ENCODE peak calls at places on chromosomes 13 and 19, in four cellular contexts. J is CD8-positive, alpha-beta T cell; U is testis; I is foreskin keratinocyte. N is an unnamed sample. For H3K27me3, the result is how much of the 10 kb centered on the place peaks cover.

GRCh38 chr13:49840266-49840665 is 47.8 kb upstream of the KPNA3 start:
- DNase-seq in U (no peak), I (no peak), J (no peak), N (no peak)

GRCh38 chr19:20245309-20245708 is 78.3 kb downstream of the ZNF486 start:
- DNase-seq in I (no peak), J (no peak), U (no peak), N (no peak)

GRCh38 chr19:45496349-45496953 is 396 bp downstream of the RTN2 start:
- DNase-seq in I (no peak), J (no peak), U (no peak), N (no peak)

GRCh38 chr19:33795370-33796163 is 1.1 kb upstream of the KCTD15 start:
- DNase-seq in U (peak), I (peak), J (no peak), N (no peak)

GRCh38 chr19:2332341-2333026 is 4.0 kb downstream of the SPPL2B start:
- DNase-seq in U (no peak), I (no peak), J (peak), N (no peak)

GRCh38 chr13:93505104-93505952 is 278.7 kb downstream of the GPC6 start:
- DNase-seq in I (no peak), U (no peak), J (no peak), N (no peak)

GRCh38 chr19:13841339-13842293 is 35.3 kb upstream of the NANOS3 start:
- DNase-seq in U (no peak), J (no peak), I (no peak), N (peak)

GRCh38 chr13:42788601-42789000 is 7.2 kb downstream of the FAM216B start:
- DNase-seq in I (no peak), J (no peak), U (no peak), N (no peak)

GRCh38 chr13:44451651-44452050 is 78.0 kb downstream of the SERP2 start:
- DNase-seq in U (no peak), I (no peak), J (no peak), N (no peak)

GRCh38 chr13:79749985-79750551 is 269.1 kb downstream of the NDFIP2 start:
- DNase-seq in U (peak), I (peak), J (no peak), N (no peak)

GRCh38 chr13:39918837-39919236 is 263.4 kb downstream of the COG6 start:
- DNase-seq in I (no peak), U (no peak), J (no peak), N (no peak)

GRCh38 chr13:91647361-91647970 is 249.0 kb downstream of the GPC5 start:
- DNase-seq in I (no peak), J (no peak), U (peak), N (no peak)

GRCh38 chr19:32789429-32789828 is 69.9 kb downstream of the TDRD12 start:
- DNase-seq in U (no peak), I (no peak), J (no peak), N (no peak)

GRCh38 chr19:6424190-6424938 is at the start of gene KHSRP:
- DNase-seq in I (no peak), J (no peak), U (no peak), N (no peak)

GRCh38 chr19:18282788-18283141 is 1.3 kb upstream of the JUND start:
- DNase-seq in J (no peak), I (no peak), U (no peak), N (no peak)

GRCh38 chr13:91544723-91545122 is 146.3 kb downstream of the GPC5 start:
- DNase-seq in J (no peak), I (no peak), U (no peak), N (no peak)

GRCh38 chr19:54481326-54481930 is 8.3 kb upstream of the CDC42EP5 start:
- DNase-seq in I (no peak), J (peak), U (peak), N (no peak)

GRCh38 chr19:3450796-3451411 is 29.4 kb downstream of the SMIM24 start:
- DNase-seq in I (peak), U (peak), J (no peak), N (peak)

GRCh38 chr13:51444922-51445321 is 7.9 kb downstream of the INTS6 start:
- DNase-seq in I (no peak), U (no peak), J (no peak), N (no peak)

GRCh38 chr19:12733369-12733896 is 1.1 kb downstream of the TRIR start:
- DNase-seq in I (no peak), U (peak), J (no peak), N (no peak)

GRCh38 chr19:49987159-49987698 is 26.3 kb upstream of the SIGLEC11 start:
- DNase-seq in I (peak), J (peak), U (peak), N (no peak)

GRCh38 chr13:76663941-76664340 is 222.3 kb downstream of the KCTD12 start:
- DNase-seq in U (no peak), I (no peak), J (no peak), N (no peak)

GRCh38 chr13:53151692-53152421 is 123.2 kb downstream of the OLFM4 start:
- DNase-seq in I (no peak), J (no peak), U (peak), N (no peak)

GRCh38 chr13:30865131-30866009 is 40.7 kb upstream of the MEDAG start:
- DNase-seq in I (peak), J (peak), U (peak), N (peak)

GRCh38 chr13:47463726-47464125 is 537.3 kb downstream of the SUCLA2 start:
- DNase-seq in J (no peak), U (no peak), I (no peak), N (no peak)

GRCh38 chr19:33203529-33203928 is 9.4 kb downstream of the LRP3 start:
- DNase-seq in I (no peak), U (no peak), J (no peak), N (no peak)

GRCh38 chr19:35355851-35356460 is 2.3 kb upstream of the FFAR3 start:
- DNase-seq in U (no peak), J (no peak), I (no peak), N (peak)

GRCh38 chr13:73665279-73665678 is 468.9 kb downstream of the KLF12 start:
- DNase-seq in I (no peak), J (no peak), U (no peak), N (no peak)

GRCh38 chr13:38042771-38043170 is 173.2 kb upstream of the TRPC4 start:
- DNase-seq in U (no peak), I (no peak), J (no peak), N (no peak)

GRCh38 chr19:38452430-38453366 is 19.2 kb downstream of the RYR1 start:
- DNase-seq in U (peak), I (no peak), J (no peak), N (no peak)

GRCh38 chr13:73608157-73608516 is 526.1 kb downstream of the KLF12 start:
- DNase-seq in I (no peak), U (no peak), J (no peak), N (no peak)

DNA sequence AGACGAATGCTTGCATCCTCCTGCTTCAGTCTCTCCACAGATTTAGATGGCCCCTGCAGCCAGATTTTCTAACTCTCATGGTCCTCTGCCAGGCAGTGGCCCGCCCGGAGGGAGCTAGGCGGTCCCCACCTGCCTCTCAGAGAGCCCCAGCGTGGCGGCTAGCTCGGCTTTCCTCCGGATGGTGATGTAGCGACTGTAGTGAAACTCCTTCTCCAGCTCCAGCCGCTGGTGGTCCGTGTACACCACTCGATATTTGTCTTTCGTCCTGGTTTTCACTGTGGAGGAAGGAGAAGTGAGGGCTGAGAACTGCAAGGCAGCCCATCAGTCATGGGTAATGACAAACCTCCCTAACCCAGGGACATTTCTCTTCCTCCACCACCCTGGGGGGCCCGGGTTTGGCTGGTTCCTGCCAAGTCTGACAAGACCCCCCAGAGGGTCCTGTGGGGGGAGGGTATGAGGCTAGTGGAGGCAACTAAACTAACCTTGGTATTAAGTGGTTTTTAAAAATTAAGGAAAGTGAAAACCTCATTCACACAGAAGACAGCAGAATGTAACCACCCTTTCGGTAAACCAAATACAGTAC is 4.3 kb downstream of the CDX2 start:
- DNase-seq in U (no peak), I (no peak), J (no peak), N (no peak)
- H3K27me3 ChIP-seq in U (under half), I (half or more), J (under half), N (half or more)

GRCh38 chr19:31338069-31338767 is 11.0 kb downstream of the TSHZ3 start:
- DNase-seq in J (no peak), I (no peak), U (peak), N (no peak)
- TF ChIP-seq CTCF in J (peak), I (peak), U (peak), N (peak)

GRCh38 chr19:47404334-47405196 is 14.8 kb downstream of the MEIS3 start:
- DNase-seq in J (no peak), I (no peak), U (no peak), N (no peak)

GRCh38 chr19:47402504-47402903 is 16.8 kb downstream of the MEIS3 start:
- DNase-seq in U (no peak), J (no peak), I (no peak), N (no peak)

GRCh38 chr19:47399198-47399597 is 20.1 kb downstream of the MEIS3 start:
- DNase-seq in U (no peak), I (no peak), J (no peak), N (no peak)

DNA sequence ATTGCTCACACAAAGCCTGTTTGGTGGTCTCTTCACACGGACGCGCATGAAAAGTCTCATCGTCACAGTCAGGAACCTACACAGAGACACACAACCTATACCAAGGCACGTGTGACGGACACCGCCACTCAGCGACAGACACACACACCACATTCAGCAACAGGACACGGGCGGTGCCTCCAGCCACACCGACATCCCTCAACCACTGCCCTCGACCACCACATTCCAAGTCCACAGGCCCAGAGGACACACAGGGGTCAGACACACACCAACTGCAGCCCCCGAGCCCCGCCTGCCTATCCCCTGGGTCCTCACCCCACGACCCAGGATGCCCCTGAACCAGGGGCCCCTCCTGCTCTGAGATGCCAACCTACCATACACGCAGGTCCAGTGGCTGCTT is 20.6 kb downstream of the MEIS3 start:
- DNase-seq in U (no peak), J (no peak), I (no peak), N (no peak)
- H3K27ac ChIP-seq in U (no peak), J (no peak), I (no peak), N (no peak)

GRCh38 chr13:25905411-25906010 is 146.3 kb downstream of the SHISA2 start:
- DNase-seq in I (no peak), J (no peak), U (no peak), N (no peak)
- H3K27me3 ChIP-seq in I (under half), J (under half), U (under half), N (under half)

GRCh38 chr13:108508263-108508662 is 121.1 kb upstream of the MYO16 start:
- DNase-seq in U (no peak), I (no peak), J (no peak), N (no peak)
- TF ChIP-seq CTCF in U (peak), I (peak), J (no peak), N (peak)